ENCODE peak calls at places on chromosome 3, in ten cellular contexts. L is stomach, N is sigmoid colon, A is thyroid gland, Z is GM12878, E is endothelial cell of umbilical vein, K is uterus, Q is IMR-90, R is transverse colon, O is Peyer's patch. T is an unnamed sample. For H3K27me3, the result is how much of the 10 kb centered on the place peaks cover.

GRCh38 chr3:46496745-46497555 is 826 bp upstream of the RTP3 start:
- DNase-seq in L (no peak), N (no peak), A (peak), Z (peak), E (peak), K (no peak), Q (peak), R (peak), O (peak), T (no peak)

GRCh38 chr3:127959873-127960272 is 44.8 kb downstream of the KBTBD12 start:
- DNase-seq in L (peak), N (no peak), A (peak), Z (no peak), E (peak), K (no peak), Q (peak), R (peak), O (no peak), T (peak)

GRCh38 chr3:48432411-48433371 is 2.8 kb upstream of the PLXNB1 start:
- DNase-seq in L (no peak), N (peak), A (no peak), Z (no peak), E (no peak), K (no peak), Q (peak), R (peak), O (peak), T (no peak)

GRCh38 chr3:147945968-147946519 is 536.9 kb downstream of the ZIC1 start:
- DNase-seq in L (no peak), N (peak), A (peak), Z (peak), E (peak), K (peak), Q (peak), R (peak), O (no peak), T (peak)

GRCh38 chr3:100496711-100497261 is 4.4 kb downstream of the TMEM45A start:
- DNase-seq in L (no peak), N (no peak), A (no peak), Z (peak), E (no peak), K (no peak), Q (peak), R (no peak), O (no peak), T (no peak)

GRCh38 chr3:89577517-89578252 is 470.3 kb downstream of the EPHA3 start:
- DNase-seq in L (no peak), N (no peak), A (no peak), Z (no peak), E (no peak), K (no peak), Q (no peak), R (no peak), O (no peak), T (no peak)

GRCh38 chr3:120798346-120798745 is 55.8 kb downstream of the GTF2E1 start:
- DNase-seq in L (no peak), N (no peak), A (no peak), Z (no peak), E (no peak), K (no peak), Q (peak), R (no peak), O (no peak), T (no peak)

GRCh38 chr3:177928156-177928555 is 608.1 kb upstream of the KCNMB2 start:
- DNase-seq in L (no peak), N (no peak), A (no peak), Z (no peak), E (no peak), K (no peak), Q (peak), R (no peak), O (no peak), T (no peak)

GRCh38 chr3:175737646-175738572 is 878.8 kb downstream of the NAALADL2 start:
- DNase-seq in L (no peak), N (no peak), A (no peak), Z (no peak), E (no peak), K (no peak), Q (peak), R (no peak), O (no peak), T (no peak)

GRCh38 chr3:105688821-105689220 is 180.0 kb downstream of the CBLB start:
- DNase-seq in L (no peak), N (no peak), A (no peak), Z (no peak), E (peak), K (no peak), Q (no peak), R (no peak), O (no peak), T (no peak)

GRCh38 chr3:94936023-94936580 is 873.2 kb downstream of the NSUN3 start:
- DNase-seq in L (no peak), N (no peak), A (no peak), Z (no peak), E (no peak), K (no peak), Q (no peak), R (no peak), O (no peak), T (no peak)

GRCh38 chr3:16179771-16180736 is 5.6 kb downstream of the GALNT15 start:
- DNase-seq in L (no peak), N (no peak), A (no peak), Z (no peak), E (no peak), K (no peak), Q (peak), R (no peak), O (no peak), T (no peak)

GRCh38 chr3:31534036-31534435 is 1.3 kb downstream of the STT3B start:
- DNase-seq in L (no peak), N (no peak), A (no peak), Z (peak), E (no peak), K (no peak), Q (peak), R (no peak), O (no peak), T (no peak)

GRCh38 chr3:123050666-123051065 is 16.2 kb upstream of the PDIA5 start:
- DNase-seq in L (no peak), N (no peak), A (no peak), Z (no peak), E (no peak), K (no peak), Q (no peak), R (no peak), O (no peak), T (no peak)

GRCh38 chr3:172201990-172202318 is 162.6 kb downstream of the FNDC3B start:
- DNase-seq in L (no peak), N (no peak), A (no peak), Z (no peak), E (peak), K (peak), Q (peak), R (no peak), O (no peak), T (no peak)

GRCh38 chr3:11391930-11392688 is 119.9 kb downstream of the ATG7 start:
- DNase-seq in L (no peak), N (no peak), A (no peak), Z (no peak), E (peak), K (no peak), Q (peak), R (no peak), O (no peak), T (no peak)

GRCh38 chr3:34696831-34697230 is 898.4 kb downstream of the PDCD6IP start:
- DNase-seq in L (no peak), N (no peak), A (no peak), Z (no peak), E (no peak), K (no peak), Q (no peak), R (no peak), O (no peak), T (no peak)

GRCh38 chr3:15295506-15295905 is 36.9 kb downstream of the SH3BP5 start:
- DNase-seq in L (no peak), N (peak), A (no peak), Z (no peak), E (peak), K (peak), Q (no peak), R (no peak), O (no peak), T (no peak)

DNA sequence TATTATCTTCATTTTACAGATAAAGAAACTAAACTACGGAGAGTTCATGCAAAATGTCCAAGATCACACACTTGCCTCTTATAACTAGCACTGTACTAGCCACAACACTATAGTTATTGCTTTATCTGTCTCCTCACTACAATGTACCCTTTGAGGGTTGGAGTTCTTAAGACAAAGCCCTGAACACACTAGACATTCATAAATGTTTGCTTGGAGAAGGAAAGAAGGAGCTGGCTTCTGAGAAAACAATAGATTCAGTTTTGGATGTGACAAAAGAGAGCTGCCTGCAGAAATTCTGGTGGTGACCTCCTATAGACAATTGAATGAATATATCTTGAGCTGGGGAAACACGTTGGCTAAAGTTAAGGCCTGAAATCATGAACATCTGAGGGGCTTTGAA is 169.9 kb upstream of the ARHGEF26 start:
- DNase-seq in L (no peak), N (no peak), A (no peak), Z (no peak), E (no peak), K (no peak), Q (no peak), R (no peak), O (no peak), T (no peak)
- H3K27me3 ChIP-seq in L (under half), N (under half), A (under half), Z (under half), E (under half), K (under half), Q (under half), R (under half), O (under half), T (under half)

GRCh38 chr3:42688016-42688415 is 2.7 kb downstream of the KLHL40 start:
- DNase-seq in L (no peak), N (peak), A (no peak), Z (no peak), E (no peak), K (no peak), Q (no peak), R (no peak), O (no peak), T (no peak)
- TF ChIP-seq POLR2A in L (no peak), N (no peak), A (no peak), Z (no peak), E (no peak), K (no peak), Q (no peak), R (no peak), O (no peak), T (no peak)

DNA sequence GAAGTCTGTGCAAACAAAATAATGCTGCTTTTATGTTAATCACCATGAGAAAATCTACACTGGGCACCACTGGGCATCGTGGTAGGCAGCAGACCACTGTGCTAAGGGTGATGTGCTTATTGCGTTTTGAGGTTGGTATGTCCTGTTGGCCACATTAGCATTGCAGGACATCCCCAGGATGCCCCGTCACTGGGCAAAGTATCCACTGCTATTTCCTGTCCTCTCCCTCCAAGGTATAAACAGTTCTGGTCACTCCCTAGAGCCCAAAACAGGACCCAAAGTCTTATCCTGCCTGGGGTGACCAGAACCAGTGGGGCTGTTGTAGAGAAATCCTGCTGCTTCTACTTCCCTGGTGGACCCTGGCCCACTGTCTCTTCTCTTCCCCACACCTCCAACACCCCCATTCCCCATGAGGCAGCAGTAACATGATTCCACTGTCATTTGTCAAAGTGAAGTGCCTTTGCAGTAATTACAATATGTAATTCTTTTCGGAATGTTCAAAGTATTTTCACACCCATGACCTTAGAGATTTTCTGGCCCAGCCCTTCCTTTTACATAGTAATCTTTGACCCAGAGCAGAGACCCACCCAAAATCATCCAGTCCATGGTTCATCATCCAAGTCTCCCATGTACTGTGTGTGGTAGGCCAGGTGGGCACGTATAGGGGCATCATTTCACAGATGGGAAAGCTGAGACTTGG is 284.4 kb upstream of the ROPN1 start:
- DNase-seq in L (no peak), N (no peak), A (no peak), Z (no peak), E (no peak), K (peak), Q (no peak), R (no peak), O (no peak), T (no peak)
- H3K27me3 ChIP-seq in L (under half), N (under half), A (under half), Z (under half), E (under half), K (under half), Q (under half), R (under half), O (under half), T (under half)

GRCh38 chr3:13420051-13420816 is at the start of gene NUP210:
- DNase-seq in L (peak), N (no peak), A (peak), Z (no peak), E (no peak), K (no peak), Q (no peak), R (peak), O (peak), T (peak)
- TF ChIP-seq POLR2A in L (no peak), N (no peak), A (no peak), Z (peak), E (no peak), K (no peak), Q (no peak), R (no peak), O (peak), T (no peak)

DNA sequence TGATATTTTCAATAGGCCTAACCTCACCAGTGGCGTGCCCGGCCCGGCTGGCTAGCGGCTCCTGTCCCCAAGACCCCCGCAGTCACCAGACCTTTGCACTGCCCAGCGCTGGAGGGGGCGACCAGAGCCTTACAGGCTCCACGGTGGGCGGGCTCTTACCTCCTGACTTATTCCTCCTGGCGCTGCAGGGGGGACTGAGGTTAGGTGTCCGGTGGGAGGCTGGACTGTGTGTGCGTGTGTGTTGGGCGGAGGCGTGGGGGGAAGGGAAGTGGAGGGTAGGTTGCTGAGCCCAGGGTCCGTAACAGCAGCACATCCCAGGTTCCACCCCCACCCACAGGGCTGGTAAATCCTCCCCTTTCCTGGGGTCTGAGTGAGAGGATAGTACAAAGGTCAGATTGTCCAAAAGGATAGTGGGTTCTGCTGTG is 27.5 kb upstream of the THRB start:
- DNase-seq in L (no peak), N (no peak), A (no peak), Z (no peak), E (no peak), K (no peak), Q (no peak), R (no peak), O (no peak), T (peak)
- H3K27me3 ChIP-seq in L (under half), N (under half), A (under half), Z (under half), E (under half), K (under half), Q (under half), R (under half), O (under half), T (under half)

T was measured in testis.